ENCODE peak calls at places on chromosomes 2 and 18, in seven cellular contexts. A, U, J, H, F, E and T are unnamed samples.

GRCh38 chr2:30731706-30732105 is 75.5 kb downstream of the CAPN13 start:
- DNase-seq in E (no peak), U (no peak), A (no peak), J (no peak), H (no peak), F (no peak), T (no peak)

GRCh38 chr2:66443977-66444855 is 9.3 kb downstream of the MEIS1 start:
- DNase-seq in F (no peak), U (no peak), H (no peak), A (no peak), J (no peak), E (peak; percentile 54), T (no peak)

GRCh38 chr2:132669854-132670103 is 226 bp downstream of the LYPD1 start:
- DNase-seq in F (peak; percentile 55), A (peak; percentile 9), U (no peak), H (no peak), J (no peak), E (no peak), T (no peak)

GRCh38 chr2:197198890-197199289 is 111.7 kb downstream of the ANKRD44 start:
- DNase-seq in J (peak; percentile 77), U (peak; percentile 43), H (no peak), E (peak; percentile 77), F (no peak), A (no peak), T (no peak)

GRCh38 chr18:54983041-54983686 is 23.9 kb upstream of the CCDC68 start:
- DNase-seq in A (peak; percentile 31), U (no peak), J (no peak), F (peak; percentile 11), H (peak; percentile 35), E (no peak), T (peak; percentile 58)

GRCh38 chr18:75654928-75655745 is 227.6 kb upstream of the SMIM21 start:
- DNase-seq in U (no peak), F (no peak), H (no peak), A (no peak), E (no peak), J (no peak), T (no peak)

GRCh38 chr2:11236335-11236734 is 81.1 kb downstream of the SLC66A3 start:
- DNase-seq in U (no peak), H (no peak), E (no peak), A (no peak), F (no peak), J (no peak), T (no peak)

GRCh38 chr2:224729435-224729834 is 13.3 kb upstream of the CCDC195 start:
- DNase-seq in U (no peak), A (no peak), F (no peak), H (no peak), J (no peak), E (no peak), T (no peak)

GRCh38 chr2:196702641-196703040 is 63.1 kb downstream of the CCDC150 start:
- DNase-seq in A (no peak), U (no peak), J (no peak), E (no peak), H (no peak), F (no peak), T (no peak)

GRCh38 chr2:28342081-28342967 is 50.3 kb upstream of the FOSL2 start:
- DNase-seq in E (peak; percentile 87), F (no peak), J (no peak), A (peak; percentile 33), U (peak; percentile 39), H (no peak), T (no peak)

GRCh38 chr18:51664236-51664635 is 466.8 kb upstream of the MEX3C start:
- DNase-seq in J (no peak), A (no peak), F (no peak), U (no peak), H (no peak), E (no peak), T (no peak)

GRCh38 chr2:2935445-2936149 is 442.0 kb downstream of the EIPR1 start:
- DNase-seq in U (no peak), E (no peak), H (no peak), J (no peak), A (no peak), F (no peak), T (no peak)

GRCh38 chr2:157107877-157108276 is 149.6 kb upstream of the GALNT5 start:
- DNase-seq in H (no peak), A (no peak), U (peak; percentile 42), J (no peak), E (no peak), F (no peak), T (peak; percentile 85)

GRCh38 chr18:47036298-47036874 is 965 bp upstream of the ELOA2 start:
- DNase-seq in A (peak; percentile 13), J (no peak), H (peak; percentile 12), E (no peak), U (no peak), F (peak; percentile 16), T (peak; percentile 19)

GRCh38 chr2:236629961-236630872 is 60.6 kb downstream of the ACKR3 start:
- DNase-seq in E (peak; percentile 39), F (no peak), J (no peak), U (no peak), H (no peak), A (no peak), T (no peak)

GRCh38 chr2:98140210-98140609 is 53.2 kb downstream of the VWA3B start:
- DNase-seq in J (no peak), E (no peak), U (no peak), A (no peak), H (no peak), F (no peak), T (peak; percentile 77)

DNA sequence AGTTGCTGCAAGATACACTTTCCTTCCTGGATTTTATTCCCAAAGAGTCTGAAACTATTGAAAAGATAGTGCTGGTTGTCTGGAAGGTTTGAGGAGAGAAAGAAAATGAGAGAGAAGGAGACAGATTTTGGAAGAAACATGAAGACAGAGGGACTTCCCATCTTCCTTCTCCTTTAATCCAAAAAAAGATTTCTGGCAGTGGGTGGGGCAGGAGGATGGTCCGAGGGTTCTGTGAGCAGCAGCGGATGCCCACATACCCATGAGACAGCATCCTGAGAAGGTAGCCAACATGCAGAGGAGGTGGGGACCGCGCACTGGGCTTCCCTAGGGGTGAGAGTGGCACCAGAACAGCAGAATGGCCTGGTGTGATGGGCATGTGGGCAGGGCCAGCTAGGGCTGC is 84.6 kb downstream of the APOB start:
- DNase-seq in A (no peak), F (no peak), J (no peak), E (no peak), H (no peak), U (no peak), T (no peak)
- H3K4me1 ChIP-seq in A (no peaks in the 10 kb centered on the region), F (peaks cover 5% of the 10 kb centered on the region), J (no peaks in the 10 kb centered on the region), E (peaks cover 3% of the 10 kb centered on the region), H (no peaks in the 10 kb centered on the region), U (no peaks in the 10 kb centered on the region), T (no peaks in the 10 kb centered on the region)

GRCh38 chr2:177192788-177193187 is 19.8 kb upstream of the HNRNPA3 start:
- DNase-seq in E (no peak), F (no peak), H (no peak), J (no peak), U (no peak), A (no peak), T (no peak)
- H3K4me3 ChIP-seq in E (no peak overlapping the region), F (no peak overlapping the region), H (no peak overlapping the region), J (no peak overlapping the region), U (no peak overlapping the region), A (no peak overlapping the region), T (no peak overlapping the region)

GRCh38 chr2:105775809-105776559 is 31.3 kb downstream of the NCK2 start:
- DNase-seq in J (no peak), F (no peak), A (no peak), E (no peak), H (no peak), U (no peak), T (no peak)
- H3K4me1 ChIP-seq in J (peaks cover 97% of the 10 kb centered on the region), F (no peaks in the 10 kb centered on the region), A (no peaks in the 10 kb centered on the region), E (peaks cover 3% of the 10 kb centered on the region), H (no peaks in the 10 kb centered on the region), U (peaks cover 11% of the 10 kb centered on the region), T (no peaks in the 10 kb centered on the region)

DNA sequence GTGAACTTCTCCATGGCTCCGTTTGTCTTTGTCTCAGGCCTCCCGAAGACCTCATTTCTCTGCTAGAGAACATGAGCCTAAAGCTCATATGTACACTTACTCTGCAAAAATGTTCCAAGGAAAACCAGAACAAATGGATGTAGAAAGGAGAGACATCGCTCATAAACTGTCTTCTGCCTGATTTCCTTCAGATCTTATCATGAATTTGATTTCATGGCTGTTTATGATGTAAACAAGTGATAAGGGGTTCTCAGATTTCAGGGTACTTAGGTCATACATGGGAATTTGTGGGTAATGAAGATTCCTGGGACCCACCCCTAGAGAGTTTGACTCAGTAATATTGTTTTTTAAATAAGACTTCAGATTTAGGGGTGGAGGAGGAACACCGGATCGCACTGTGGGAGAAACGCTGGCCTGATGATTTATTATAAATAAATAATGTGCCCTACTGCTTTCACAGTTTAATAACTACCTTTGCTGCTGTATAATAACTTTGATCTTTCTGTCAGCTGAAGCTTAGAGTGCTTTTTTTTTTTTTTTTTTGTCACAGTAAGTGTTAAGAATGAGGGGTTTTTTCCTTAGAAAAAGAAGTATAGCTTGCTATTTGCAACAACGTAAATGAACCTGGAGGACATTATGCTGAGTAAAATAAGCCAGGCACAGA is 14.9 kb downstream of the AOX1 start:
- DNase-seq in U (no peak), E (no peak), H (no peak), A (no peak), J (no peak), F (no peak), T (peak; percentile 73)
- H3K4me3 ChIP-seq in U (no peak overlapping the region), E (no peak overlapping the region), H (no peak overlapping the region), A (no peak overlapping the region), J (no peak overlapping the region), F (no peak overlapping the region), T (peak overlapping the region; percentile 32)

DNA sequence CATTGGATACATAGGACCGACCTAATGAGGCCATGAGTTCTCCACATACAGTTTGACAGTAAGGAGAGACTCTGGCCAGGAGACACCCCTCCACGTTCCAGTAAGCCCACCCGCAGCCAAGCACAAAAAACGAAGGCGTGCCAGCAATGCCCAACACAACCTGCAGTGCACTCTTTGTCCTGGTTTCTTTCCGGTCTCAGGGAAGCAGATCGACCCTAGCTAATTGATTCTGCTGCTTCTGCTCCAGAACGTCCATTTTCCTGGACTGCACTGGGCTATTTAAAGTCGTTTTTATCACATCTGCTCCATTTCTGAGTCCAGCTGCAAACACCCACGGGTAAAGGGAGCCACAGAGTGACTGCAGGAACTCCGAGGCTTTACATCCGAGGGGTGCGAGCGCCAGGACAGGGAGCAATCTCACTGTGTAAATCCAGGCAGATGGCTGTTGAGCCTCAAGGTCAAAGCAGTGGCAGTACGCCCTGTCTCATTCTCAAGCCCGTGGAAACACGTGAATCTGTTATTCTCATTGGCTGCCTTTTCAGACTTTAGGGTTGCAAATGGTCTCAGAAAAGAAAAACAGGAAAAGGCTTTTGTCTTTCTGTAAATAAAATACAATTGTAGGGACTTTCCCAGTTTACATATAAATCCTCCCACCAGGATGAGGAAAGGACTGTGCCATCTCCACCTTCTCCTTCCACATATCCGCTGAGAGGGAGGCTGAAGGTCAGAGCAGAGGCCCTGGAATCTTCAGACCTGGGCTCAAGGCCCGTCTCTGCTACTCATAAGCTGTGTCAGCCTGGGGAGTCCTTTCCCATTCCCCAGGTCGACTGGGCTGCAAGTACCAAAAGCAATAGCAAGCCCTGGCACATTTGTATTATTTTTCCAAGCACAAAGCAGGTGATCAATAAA is 40.7 kb downstream of the TMEM163 start:
- DNase-seq in A (no peak), U (no peak), E (no peak), H (no peak), F (no peak), J (no peak), T (no peak)
- H3K4me1 ChIP-seq in A (no peaks in the 10 kb centered on the region), U (peaks cover 7% of the 10 kb centered on the region), E (no peaks in the 10 kb centered on the region), H (no peaks in the 10 kb centered on the region), F (no peaks in the 10 kb centered on the region), J (peaks cover 47% of the 10 kb centered on the region), T (peaks cover 3% of the 10 kb centered on the region)

GRCh38 chr18:74507120-74507881 is 11.1 kb downstream of the CNDP2 start:
- DNase-seq in H (no peak), E (no peak), U (no peak), F (no peak), A (no peak), J (no peak), T (no peak)
- H3K4me3 ChIP-seq in H (no peak overlapping the region), E (no peak overlapping the region), U (no peak overlapping the region), F (no peak overlapping the region), A (no peak overlapping the region), J (no peak overlapping the region), T (no peak overlapping the region)